ENCODE peak calls at places on chromosomes 5 and 9, in four cellular contexts. Z is GM06990, J is right cardiac atrium, H is NCI-H1092. W is an unnamed sample.

GRCh38 chr5:136722581-136722980 is 357.2 kb upstream of the TRPC7 start:
- DNase-seq in Z (no peak), J (no peak), H (no peak), W (no peak)

GRCh38 chr9:72154468-72155281 is 5.4 kb downstream of the GDA start:
- DNase-seq in Z (peak), J (no peak), H (no peak), W (no peak)

GRCh38 chr9:89902450-89902849 is 297.6 kb downstream of the GADD45G start:
- DNase-seq in Z (no peak), J (no peak), H (no peak), W (no peak)

GRCh38 chr5:43244823-43245565 is 53.0 kb downstream of the NIM1K start:
- DNase-seq in Z (peak), J (no peak), H (no peak), W (no peak)

GRCh38 chr9:132572921-132573320 is 9.5 kb upstream of the BARHL1 start:
- DNase-seq in Z (no peak), J (peak), H (no peak), W (peak)

GRCh38 chr5:116583085-116583766 is 8.6 kb upstream of the SEMA6A start:
- DNase-seq in Z (no peak), J (no peak), H (no peak), W (no peak)

GRCh38 chr5:163509288-163510040 is 4.0 kb downstream of the MAT2B start:
- DNase-seq in Z (no peak), J (no peak), H (no peak), W (peak)

GRCh38 chr9:88313364-88314220 is 74.7 kb upstream of the SPIN1 start:
- DNase-seq in Z (no peak), J (no peak), H (no peak), W (no peak)

GRCh38 chr9:36571333-36571732 is 1.4 kb upstream of the MELK start:
- DNase-seq in Z (no peak), J (no peak), H (no peak), W (no peak)

GRCh38 chr5:31421806-31422586 is 109.9 kb downstream of the DROSHA start:
- DNase-seq in Z (no peak), J (no peak), H (no peak), W (no peak)

W was measured in SK-MEL-5.